ENCODE peak calls at places on chromosomes 12 and 14, in seven cellular contexts. One of them, this sample, is unnamed.

GRCh38 chr14:100782516-100783320 is 43.2 kb upstream of the MEG3 start:
- DNase-seq in H1: no peak
- DNase-seq in SK-N-SH: peak
- DNase-seq in GM12878: no peak
- DNase-seq in HCT116: no peak
- DNase-seq in HepG2: peak
- DNase-seq in K562: no peak
- DNase-seq in this sample: no peak

GRCh38 chr14:59905193-59905592 is 14.8 kb upstream of the LRRC9 start:
- DNase-seq in HepG2: no peak
- DNase-seq in K562: no peak
- DNase-seq in H1: no peak
- DNase-seq in GM12878: no peak
- DNase-seq in SK-N-SH: no peak
- DNase-seq in HCT116: no peak
- DNase-seq in this sample: no peak

GRCh38 chr12:70449074-70449757 is 83.1 kb downstream of the KCNMB4 start:
- DNase-seq in HCT116: peak
- DNase-seq in H1: no peak
- DNase-seq in HepG2: peak
- DNase-seq in GM12878: no peak
- DNase-seq in SK-N-SH: no peak
- DNase-seq in K562: no peak
- DNase-seq in this sample: peak

GRCh38 chr14:55123101-55123500 is 6.0 kb upstream of the LGALS3 start:
- DNase-seq in HCT116: no peak
- DNase-seq in K562: no peak
- DNase-seq in GM12878: no peak
- DNase-seq in HepG2: no peak
- DNase-seq in SK-N-SH: peak
- DNase-seq in H1: no peak
- DNase-seq in this sample: no peak

GRCh38 chr12:132275110-132275531 is 54.3 kb downstream of the GALNT9 start:
- DNase-seq in HepG2: peak
- DNase-seq in GM12878: no peak
- DNase-seq in SK-N-SH: peak
- DNase-seq in H1: peak
- DNase-seq in HCT116: peak
- DNase-seq in K562: peak
- DNase-seq in this sample: peak

GRCh38 chr12:132196038-132196872 is 52.0 kb downstream of the NOC4L start:
- DNase-seq in HCT116: no peak
- DNase-seq in H1: no peak
- DNase-seq in K562: no peak
- DNase-seq in SK-N-SH: no peak
- DNase-seq in GM12878: no peak
- DNase-seq in HepG2: no peak
- DNase-seq in this sample: no peak

GRCh38 chr12:18546399-18546798 is 191.4 kb downstream of the PLCZ1 start:
- DNase-seq in HCT116: no peak
- DNase-seq in HepG2: peak
- DNase-seq in SK-N-SH: no peak
- DNase-seq in H1: no peak
- DNase-seq in GM12878: no peak
- DNase-seq in K562: no peak
- DNase-seq in this sample: no peak

GRCh38 chr12:25938581-25938980 is 19.9 kb upstream of the RASSF8 start:
- DNase-seq in H1: no peak
- DNase-seq in HepG2: no peak
- DNase-seq in HCT116: no peak
- DNase-seq in SK-N-SH: no peak
- DNase-seq in K562: no peak
- DNase-seq in GM12878: no peak
- DNase-seq in this sample: no peak

GRCh38 chr14:99520571-99521081 is 39.4 kb downstream of the CCNK start:
- DNase-seq in H1: no peak
- DNase-seq in HCT116: no peak
- DNase-seq in GM12878: no peak
- DNase-seq in HepG2: no peak
- DNase-seq in SK-N-SH: no peak
- DNase-seq in K562: no peak
- DNase-seq in this sample: no peak

GRCh38 chr14:98137626-98138025 is 1134.4 kb downstream of the BCL11B start:
- DNase-seq in HCT116: no peak
- DNase-seq in H1: no peak
- DNase-seq in HepG2: no peak
- DNase-seq in SK-N-SH: no peak
- DNase-seq in GM12878: no peak
- DNase-seq in K562: no peak
- DNase-seq in this sample: no peak

GRCh38 chr12:86233126-86233525 is 23.1 kb downstream of the MGAT4C start:
- DNase-seq in HepG2: no peak
- DNase-seq in H1: no peak
- DNase-seq in GM12878: no peak
- DNase-seq in HCT116: peak
- DNase-seq in SK-N-SH: no peak
- DNase-seq in K562: no peak
- DNase-seq in this sample: peak

GRCh38 chr14:36424478-36425102 is 95.4 kb downstream of the NKX2-1 start:
- DNase-seq in SK-N-SH: no peak
- DNase-seq in H1: no peak
- DNase-seq in HepG2: no peak
- DNase-seq in GM12878: no peak
- DNase-seq in K562: no peak
- DNase-seq in HCT116: no peak
- DNase-seq in this sample: no peak

GRCh38 chr12:4272014-4272975 is 1.3 kb upstream of the CCND2 start:
- DNase-seq in GM12878: peak
- DNase-seq in HepG2: no peak
- DNase-seq in HCT116: no peak
- DNase-seq in K562: peak
- DNase-seq in H1: peak
- DNase-seq in SK-N-SH: peak
- DNase-seq in this sample: no peak

GRCh38 chr12:62113366-62114011 is 146.7 kb upstream of the USP15 start:
- DNase-seq in HCT116: no peak
- DNase-seq in K562: no peak
- DNase-seq in SK-N-SH: no peak
- DNase-seq in GM12878: no peak
- DNase-seq in HepG2: no peak
- DNase-seq in H1: peak
- DNase-seq in this sample: no peak

GRCh38 chr12:31023271-31023724 is 50.4 kb upstream of the DDX11 start:
- DNase-seq in GM12878: no peak
- DNase-seq in HCT116: no peak
- DNase-seq in SK-N-SH: no peak
- DNase-seq in K562: no peak
- DNase-seq in H1: peak
- DNase-seq in HepG2: no peak
- DNase-seq in this sample: no peak

GRCh38 chr12:89355243-89356068 is 3.2 kb upstream of the DUSP6 start:
- DNase-seq in H1: no peak
- DNase-seq in GM12878: no peak
- DNase-seq in K562: no peak
- DNase-seq in HepG2: peak
- DNase-seq in SK-N-SH: peak
- DNase-seq in HCT116: no peak
- DNase-seq in this sample: no peak

GRCh38 chr14:29528889-29529288 is 398.8 kb downstream of the PRKD1 start:
- DNase-seq in K562: no peak
- DNase-seq in GM12878: no peak
- DNase-seq in SK-N-SH: no peak
- DNase-seq in H1: no peak
- DNase-seq in HCT116: no peak
- DNase-seq in HepG2: no peak
- DNase-seq in this sample: no peak

GRCh38 chr12:92989715-92990484 is 60.8 kb upstream of the EEA1 start:
- DNase-seq in GM12878: no peak
- DNase-seq in H1: no peak
- DNase-seq in SK-N-SH: no peak
- DNase-seq in K562: no peak
- DNase-seq in HepG2: peak
- DNase-seq in HCT116: no peak
- DNase-seq in this sample: no peak

GRCh38 chr12:11264501-11264900 is 5.0 kb downstream of the PRB3 start:
- DNase-seq in HCT116: no peak
- DNase-seq in K562: no peak
- DNase-seq in H1: no peak
- DNase-seq in HepG2: no peak
- DNase-seq in GM12878: no peak
- DNase-seq in SK-N-SH: no peak
- DNase-seq in this sample: no peak

GRCh38 chr12:356276-356988 is 32.7 kb downstream of the KDM5A start:
- DNase-seq in H1: no peak
- DNase-seq in K562: no peak
- DNase-seq in GM12878: no peak
- DNase-seq in HCT116: no peak
- DNase-seq in HepG2: no peak
- DNase-seq in SK-N-SH: peak
- DNase-seq in this sample: no peak

GRCh38 chr12:3304436-3305135 is 186.4 kb upstream of the PRMT8 start:
- DNase-seq in HCT116: peak
- DNase-seq in GM12878: no peak
- DNase-seq in HepG2: peak
- DNase-seq in SK-N-SH: no peak
- DNase-seq in H1: no peak
- DNase-seq in K562: no peak
- DNase-seq in this sample: no peak

GRCh38 chr12:124867389-124867930 is 3.8 kb upstream of the SCARB1 start:
- DNase-seq in HCT116: no peak
- DNase-seq in HepG2: peak
- DNase-seq in SK-N-SH: no peak
- DNase-seq in K562: peak
- DNase-seq in H1: no peak
- DNase-seq in GM12878: no peak
- DNase-seq in this sample: peak

GRCh38 chr12:100128509-100128908 is 14.2 kb downstream of the BLTP3B start:
- DNase-seq in HepG2: peak
- DNase-seq in K562: peak
- DNase-seq in GM12878: no peak
- DNase-seq in HCT116: no peak
- DNase-seq in H1: no peak
- DNase-seq in SK-N-SH: peak
- DNase-seq in this sample: no peak

GRCh38 chr14:67497716-67498115 is 9.2 kb upstream of the TMEM229B start:
- DNase-seq in HCT116: no peak
- DNase-seq in H1: no peak
- DNase-seq in HepG2: no peak
- DNase-seq in K562: no peak
- DNase-seq in GM12878: no peak
- DNase-seq in SK-N-SH: no peak
- DNase-seq in this sample: no peak

GRCh38 chr12:69897744-69898143 is 72.7 kb downstream of the MYRFL start:
- DNase-seq in GM12878: no peak
- DNase-seq in SK-N-SH: no peak
- DNase-seq in K562: no peak
- DNase-seq in HCT116: no peak
- DNase-seq in HepG2: no peak
- DNase-seq in H1: no peak
- DNase-seq in this sample: no peak

GRCh38 chr12:130970165-130970907 is 16.6 kb downstream of the ADGRD1 start:
- DNase-seq in SK-N-SH: no peak
- DNase-seq in K562: no peak
- DNase-seq in GM12878: peak
- DNase-seq in HCT116: no peak
- DNase-seq in H1: no peak
- DNase-seq in HepG2: no peak
- DNase-seq in this sample: no peak

GRCh38 chr12:107622005-107622404 is 63.6 kb upstream of the PWP1 start:
- DNase-seq in GM12878: no peak
- DNase-seq in H1: peak
- DNase-seq in SK-N-SH: peak
- DNase-seq in HepG2: peak
- DNase-seq in HCT116: peak
- DNase-seq in K562: peak
- DNase-seq in this sample: peak

GRCh38 chr12:95784286-95784685 is 6.3 kb downstream of the NTN4 start:
- DNase-seq in HepG2: no peak
- DNase-seq in H1: no peak
- DNase-seq in GM12878: no peak
- DNase-seq in HCT116: no peak
- DNase-seq in K562: no peak
- DNase-seq in SK-N-SH: no peak
- DNase-seq in this sample: no peak

GRCh38 chr14:104642540-104642868 is 37.9 kb upstream of the TMEM179 start:
- DNase-seq in HepG2: no peak
- DNase-seq in H1: no peak
- DNase-seq in HCT116: no peak
- DNase-seq in K562: no peak
- DNase-seq in GM12878: no peak
- DNase-seq in SK-N-SH: peak
- DNase-seq in this sample: no peak

GRCh38 chr14:47917344-47917954 is 242.0 kb upstream of the MDGA2 start:
- DNase-seq in H1: peak
- DNase-seq in HCT116: peak
- DNase-seq in K562: no peak
- DNase-seq in GM12878: no peak
- DNase-seq in SK-N-SH: no peak
- DNase-seq in HepG2: peak
- DNase-seq in this sample: no peak

GRCh38 chr12:109738878-109739665 is 25.4 kb downstream of the FAM222A start:
- DNase-seq in H1: no peak
- DNase-seq in HCT116: no peak
- DNase-seq in GM12878: no peak
- DNase-seq in SK-N-SH: peak
- DNase-seq in HepG2: no peak
- DNase-seq in K562: no peak
- DNase-seq in this sample: no peak
- TF ChIP-seq JUND in H1: no peak
- TF ChIP-seq JUND in HCT116: no peak
- TF ChIP-seq JUND in GM12878: no peak
- TF ChIP-seq JUND in SK-N-SH: no peak
- TF ChIP-seq JUND in HepG2: no peak
- TF ChIP-seq JUND in K562: no peak
- TF ChIP-seq JUND in this sample: no peak

GRCh38 chr12:68290126-68290525 is 36.7 kb upstream of the IL22 start:
- DNase-seq in SK-N-SH: no peak
- DNase-seq in H1: no peak
- DNase-seq in GM12878: peak
- DNase-seq in HCT116: no peak
- DNase-seq in K562: no peak
- DNase-seq in HepG2: no peak
- DNase-seq in this sample: no peak
- TF ChIP-seq JUND in SK-N-SH: peak
- TF ChIP-seq JUND in H1: no peak
- TF ChIP-seq JUND in GM12878: peak
- TF ChIP-seq JUND in HCT116: no peak
- TF ChIP-seq JUND in K562: no peak
- TF ChIP-seq JUND in HepG2: no peak
- TF ChIP-seq JUND in this sample: no peak

GRCh38 chr14:21748869-21749303 is 75.3 kb upstream of the OR4E1 start:
- DNase-seq in GM12878: no peak
- DNase-seq in HepG2: peak
- DNase-seq in K562: peak
- DNase-seq in H1: peak
- DNase-seq in HCT116: peak
- DNase-seq in SK-N-SH: peak
- DNase-seq in this sample: peak
- TF ChIP-seq JUND in GM12878: no peak
- TF ChIP-seq JUND in HepG2: no peak
- TF ChIP-seq JUND in K562: no peak
- TF ChIP-seq JUND in H1: no peak
- TF ChIP-seq JUND in HCT116: no peak
- TF ChIP-seq JUND in SK-N-SH: no peak
- TF ChIP-seq JUND in this sample: no peak

GRCh38 chr12:59808317-59808910 is 212.6 kb downstream of the SLC16A7 start:
- DNase-seq in HCT116: peak
- DNase-seq in GM12878: no peak
- DNase-seq in HepG2: peak
- DNase-seq in K562: no peak
- DNase-seq in H1: no peak
- DNase-seq in SK-N-SH: peak
- DNase-seq in this sample: peak
- TF ChIP-seq JUND in HCT116: no peak
- TF ChIP-seq JUND in GM12878: no peak
- TF ChIP-seq JUND in HepG2: no peak
- TF ChIP-seq JUND in K562: no peak
- TF ChIP-seq JUND in H1: no peak
- TF ChIP-seq JUND in SK-N-SH: no peak
- TF ChIP-seq JUND in this sample: no peak